ENCODE peak calls at places on chromosomes 2 and 18, in ten cellular contexts. U is lower lobe of right lung; I is CD8-positive, alpha-beta T cell; O is right lobe of liver; T is H9; Z is effector memory CD4-positive, alpha-beta T cell; H is fibroblast of lung; X is DND-41; E is IMR-90; S is adrenal gland. W is an unnamed sample.

GRCh38 chr18:67520276-67521035 is 3.9 kb upstream of the DSEL start:
- DNase-seq in S (no peak), X (no peak), U (no peak), I (no peak), T (no peak), O (no peak), H (peak), E (peak), Z (no peak), W (no peak)

GRCh38 chr2:176080540-176081355 is 3.0 kb downstream of the EVX2 start:
- DNase-seq in U (no peak), S (peak), I (peak), E (no peak), O (no peak), T (peak), H (no peak), X (no peak), Z (no peak), W (no peak)

GRCh38 chr2:158666969-158667368 is 128.1 kb upstream of the DAPL1 start:
- DNase-seq in S (no peak), T (no peak), U (no peak), E (no peak), O (no peak), H (no peak), I (no peak), X (no peak), Z (no peak), W (no peak)

GRCh38 chr2:28952806-28953190 is 28.3 kb upstream of the TOGARAM2 start:
- DNase-seq in H (no peak), E (no peak), I (no peak), T (no peak), Z (no peak), U (no peak), X (no peak), S (no peak), O (no peak), W (no peak)

GRCh38 chr2:64840419-64840818 is 148.8 kb upstream of the SLC1A4 start:
- DNase-seq in X (no peak), U (no peak), H (peak), O (no peak), T (no peak), I (no peak), S (no peak), E (peak), Z (no peak), W (no peak)

GRCh38 chr2:10977636-10978035 is 65.9 kb downstream of the KCNF1 start:
- DNase-seq in E (no peak), I (no peak), X (no peak), Z (no peak), T (no peak), H (peak), U (no peak), S (no peak), O (no peak), W (no peak)

GRCh38 chr2:135072125-135072997 is 20.3 kb downstream of the RAB3GAP1 start:
- DNase-seq in T (no peak), H (no peak), S (no peak), X (no peak), O (no peak), I (no peak), Z (no peak), U (no peak), E (no peak), W (no peak)

GRCh38 chr2:169797601-169798000 is 1.1 kb upstream of the SSB start:
- DNase-seq in S (no peak), O (no peak), E (no peak), H (no peak), I (no peak), X (no peak), Z (no peak), U (no peak), T (peak), W (no peak)

GRCh38 chr2:37585982-37586621 is 85.3 kb downstream of the CDC42EP3 start:
- DNase-seq in X (no peak), T (no peak), H (peak), E (peak), S (peak), O (no peak), U (no peak), Z (peak), I (peak), W (no peak)

GRCh38 chr2:137507237-137507636 is 457.0 kb upstream of the HNMT start:
- DNase-seq in X (no peak), E (no peak), O (no peak), T (no peak), U (no peak), H (no peak), I (no peak), Z (no peak), S (no peak), W (no peak)

GRCh38 chr2:36574560-36574959 is 23.4 kb downstream of the FEZ2 start:
- DNase-seq in I (no peak), H (no peak), X (no peak), E (no peak), U (no peak), O (no peak), S (no peak), Z (no peak), T (no peak), W (no peak)

GRCh38 chr2:36570416-36570815 is 27.6 kb downstream of the FEZ2 start:
- DNase-seq in T (no peak), H (peak), I (no peak), S (no peak), O (no peak), E (peak), X (no peak), U (no peak), Z (no peak), W (no peak)

GRCh38 chr2:36572054-36572751 is 25.8 kb downstream of the FEZ2 start:
- DNase-seq in H (no peak), U (no peak), S (no peak), T (no peak), I (no peak), O (no peak), E (no peak), Z (no peak), X (no peak), W (no peak)

GRCh38 chr2:36573165-36573564 is 24.8 kb downstream of the FEZ2 start:
- DNase-seq in T (no peak), U (no peak), I (no peak), Z (no peak), O (no peak), H (no peak), S (no peak), X (no peak), E (no peak), W (no peak)

GRCh38 chr2:36572752-36573125 is 25.2 kb downstream of the FEZ2 start:
- DNase-seq in T (no peak), S (no peak), E (no peak), H (no peak), I (no peak), U (no peak), X (no peak), O (no peak), Z (no peak), W (no peak)
- H3K27ac ChIP-seq in T (no peak), S (peak), E (no peak), H (no peak), I (no peak), U (no peak), X (no peak), O (no peak), Z (no peak), W (no peak)

DNA sequence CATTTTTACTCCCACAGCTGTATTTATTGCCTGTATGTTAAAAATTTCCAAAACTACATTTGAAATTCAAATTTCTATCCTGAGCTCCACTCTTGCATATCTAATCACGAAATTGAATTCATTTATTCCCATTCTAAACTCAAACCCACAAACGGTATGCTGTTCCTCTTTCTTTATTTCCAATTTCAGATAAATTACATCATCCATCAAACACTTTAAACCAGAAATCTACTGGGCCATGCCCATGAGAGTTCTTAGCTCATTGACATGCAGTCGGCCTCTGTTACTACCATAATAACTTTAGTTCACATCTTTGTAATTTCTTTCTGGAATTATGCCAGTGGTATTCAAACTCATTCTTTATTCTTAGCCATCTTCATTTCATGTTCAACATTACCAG is 100.3 kb downstream of the COL3A1 start:
- DNase-seq in E (no peak), Z (no peak), O (no peak), H (no peak), S (no peak), X (no peak), T (no peak), I (no peak), U (no peak), W (no peak)
- H3K27ac ChIP-seq in E (no peak), Z (no peak), O (no peak), H (no peak), S (no peak), X (no peak), T (no peak), I (no peak), U (no peak), W (no peak)

GRCh38 chr2:27227501-27227900 is 10.3 kb downstream of the CAD start:
- DNase-seq in S (no peak), I (no peak), H (no peak), X (no peak), O (no peak), U (no peak), E (no peak), T (no peak), Z (no peak), W (no peak)
- H3K27ac ChIP-seq in S (no peak), I (no peak), H (no peak), X (no peak), O (no peak), U (no peak), E (no peak), T (no peak), Z (no peak), W (no peak)

GRCh38 chr18:54392621-54393023 is 34.9 kb downstream of the C18orf54 start:
- DNase-seq in O (no peak), Z (no peak), H (peak), S (no peak), E (peak), T (no peak), U (no peak), I (no peak), X (no peak), W (no peak)

GRCh38 chr18:54396755-54397154 is 39.0 kb downstream of the C18orf54 start:
- DNase-seq in T (no peak), H (no peak), U (no peak), X (no peak), S (no peak), Z (no peak), O (no peak), E (no peak), I (no peak), W (no peak)

GRCh38 chr18:54389143-54389505 is 31.4 kb downstream of the C18orf54 start:
- DNase-seq in T (no peak), O (no peak), H (no peak), I (no peak), Z (no peak), X (no peak), S (no peak), U (no peak), E (no peak), W (no peak)

GRCh38 chr18:54390838-54391237 is 33.1 kb downstream of the C18orf54 start:
- DNase-seq in S (no peak), O (no peak), U (no peak), Z (no peak), E (no peak), H (no peak), T (no peak), I (no peak), X (no peak), W (no peak)

DNA sequence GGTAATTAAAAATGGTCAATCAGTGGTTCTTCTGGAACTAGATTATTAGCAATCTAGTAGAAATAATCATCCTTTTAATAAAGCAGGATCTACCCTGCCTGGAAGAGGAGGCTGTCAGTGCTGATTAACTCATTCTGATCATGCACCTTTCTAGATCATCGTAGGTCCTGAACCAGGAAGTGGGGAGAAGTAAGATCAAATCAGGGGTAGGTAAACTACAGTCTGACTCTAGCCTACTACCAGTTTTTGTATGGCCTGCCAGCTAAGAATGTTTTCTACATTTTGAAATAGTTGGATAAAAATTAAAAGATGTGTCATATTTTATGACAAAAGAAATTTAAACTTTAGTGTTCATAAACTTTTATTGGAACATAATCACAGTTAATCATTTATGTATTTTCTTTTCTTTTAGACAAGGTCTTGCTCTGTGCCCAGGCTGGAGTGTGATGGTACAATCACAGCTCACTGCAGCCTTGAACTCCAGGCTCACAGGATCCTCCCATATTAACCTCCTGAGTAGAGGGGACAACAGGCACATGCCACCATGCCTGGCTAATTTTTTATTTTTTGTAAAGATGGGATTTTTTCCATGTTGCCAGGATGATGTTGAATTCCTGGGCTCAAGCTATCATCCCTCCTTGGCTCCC is 36.1 kb downstream of the C18orf54 start:
- DNase-seq in O (no peak), S (no peak), I (no peak), H (no peak), X (no peak), E (no peak), U (no peak), T (no peak), Z (no peak), W (no peak)
- H3K27ac ChIP-seq in O (no peak), S (no peak), I (no peak), H (no peak), X (no peak), E (no peak), U (no peak), T (no peak), Z (no peak), W (no peak)

GRCh38 chr2:43201016-43201415 is 25.4 kb downstream of the ZFP36L2 start:
- DNase-seq in E (no peak), Z (no peak), X (no peak), I (no peak), U (no peak), T (no peak), H (no peak), O (no peak), S (no peak), W (no peak)
- H3K27ac ChIP-seq in E (no peak), Z (no peak), X (peak), I (no peak), U (no peak), T (no peak), H (no peak), O (no peak), S (no peak), W (no peak)

DNA sequence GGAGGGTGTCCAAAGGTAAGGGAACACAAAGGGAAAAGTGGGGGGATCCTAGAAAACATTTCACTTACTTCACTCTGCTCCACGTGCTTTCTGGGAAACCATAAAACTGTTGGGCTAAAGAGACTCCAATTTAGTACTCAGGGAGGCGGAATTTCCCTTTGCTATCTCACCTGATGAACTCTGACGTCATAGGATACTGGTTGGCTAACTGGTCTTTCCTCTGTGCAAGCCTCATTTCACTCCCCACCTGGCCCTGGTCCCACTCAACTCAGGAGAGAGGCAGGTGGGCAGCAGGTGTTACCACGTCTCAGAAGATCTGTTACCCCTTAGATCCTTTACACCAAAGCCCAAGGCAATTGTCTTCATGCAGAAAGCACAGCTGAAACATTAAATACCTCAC is 51.8 kb upstream of the PMAIP1 start:
- DNase-seq in S (no peak), Z (no peak), O (no peak), I (no peak), E (no peak), H (no peak), X (no peak), T (no peak), U (no peak), W (no peak)
- H3K27ac ChIP-seq in S (no peak), Z (no peak), O (no peak), I (no peak), E (no peak), H (no peak), X (no peak), T (no peak), U (no peak), W (no peak)